ENCODE peak calls at places on chromosomes 6 and 20, in seven cellular contexts. E is SW 1271; C is occipital lobe; V is upper lobe of right lung; F is stimulated activated CD8-positive, alpha-beta memory T cell treated with anti-CD3 and anti-CD28 coated beads, Interleukin-12 subunit alpha, Interleukin-12 subunit beta, amount 100 ng/mL, for 1 hour; N is T follicular helper cell; D is cardiac fibroblast. H is an unnamed sample.

GRCh38 chr6:52186075-52186474 is at the start of gene IL17A:
- DNase-seq in E (no peak), D (no peak), C (no peak), V (no peak), N (no peak), F (no peak), H (no peak)

GRCh38 chr6:167827062-167827587 is 414 bp downstream of the AFDN start:
- DNase-seq in E (no peak), N (no peak), V (peak; percentile 74), C (no peak), D (no peak), F (no peak), H (no peak)

GRCh38 chr20:48750941-48751620 is 76.7 kb downstream of the PREX1 start:
- DNase-seq in C (peak; percentile 31), D (peak; percentile 62), F (peak; percentile 25), N (no peak), V (peak; percentile 80), E (no peak), H (no peak)

GRCh38 chr20:44745560-44746366 is at the start of gene KCNK15:
- DNase-seq in V (peak; percentile 74), E (no peak), C (no peak), N (no peak), F (no peak), D (peak; percentile 36), H (no peak)

GRCh38 chr20:55528482-55528881 is 476.8 kb downstream of the CBLN4 start:
- DNase-seq in N (no peak), C (no peak), F (no peak), E (no peak), D (no peak), V (no peak), H (no peak)

GRCh38 chr6:27865952-27866369 is 46.2 kb downstream of the OR2B2 start:
- DNase-seq in D (no peak), V (no peak), E (no peak), F (no peak), C (no peak), N (no peak), H (no peak)

GRCh38 chr6:10541591-10541990 is 20.4 kb downstream of the GCNT2 start:
- DNase-seq in V (no peak), F (no peak), C (no peak), D (no peak), N (no peak), E (no peak), H (no peak)

GRCh38 chr20:45842169-45842812 is 8.7 kb downstream of the SNX21 start:
- DNase-seq in D (peak; percentile 45), E (no peak), F (no peak), C (no peak), N (no peak), V (no peak), H (no peak)

GRCh38 chr20:46913329-46914044 is 18.8 kb downstream of the EYA2 start:
- DNase-seq in C (no peak), F (no peak), N (no peak), E (no peak), V (no peak), D (no peak), H (no peak)